ENCODE peak calls at places on chromosomes 12 and 14, in five cellular contexts. V is HCT116, S is lung, Z is heart left ventricle, W is astrocyte of the spinal cord. Q is an unnamed sample.

GRCh38 chr12:89247962-89248361 is 104.3 kb downstream of the DUSP6 start:
- DNase-seq in V (no peak), S (no peak), Z (no peak), W (no peak), Q (no peak)

GRCh38 chr14:50231475-50232275 is at the start of gene SOS2:
- DNase-seq in V (peak), S (peak), Z (peak), W (peak), Q (peak)

GRCh38 chr14:99246536-99247083 is 25.4 kb downstream of the BCL11B start:
- DNase-seq in V (no peak), S (no peak), Z (no peak), W (no peak), Q (no peak)

GRCh38 chr12:53927220-53928029 is 11.2 kb upstream of the HOXC13 start:
- DNase-seq in V (no peak), S (no peak), Z (no peak), W (no peak), Q (no peak)

GRCh38 chr12:6771091-6771495 is 1.2 kb upstream of the LAG3 start:
- DNase-seq in V (no peak), S (no peak), Z (no peak), W (no peak), Q (peak)

GRCh38 chr12:12872139-12872933 is 19.0 kb upstream of the GPRC5A start:
- DNase-seq in V (peak), S (peak), Z (no peak), W (peak), Q (no peak)

GRCh38 chr12:108712164-108712924 is 19.0 kb downstream of the CORO1C start:
- DNase-seq in V (no peak), S (no peak), Z (no peak), W (no peak), Q (no peak)

GRCh38 chr12:12896261-12896660 is 4.9 kb downstream of the GPRC5A start:
- DNase-seq in V (no peak), S (no peak), Z (no peak), W (peak), Q (no peak)

GRCh38 chr12:4703676-4704075 is 16.5 kb upstream of the GALNT8 start:
- DNase-seq in V (no peak), S (no peak), Z (no peak), W (no peak), Q (no peak)

GRCh38 chr12:121806556-121807308 is 2.9 kb downstream of the SETD1B start:
- DNase-seq in V (no peak), S (no peak), Z (no peak), W (peak), Q (no peak)

GRCh38 chr12:90790747-90791146 is 164.2 kb downstream of the CCER1 start:
- DNase-seq in V (no peak), S (no peak), Z (no peak), W (no peak), Q (no peak)

GRCh38 chr14:26870722-26871121 is 272.9 kb upstream of the NOVA1 start:
- DNase-seq in V (no peak), S (no peak), Z (no peak), W (no peak), Q (no peak)

GRCh38 chr12:38903596-38903995 is 1.8 kb downstream of the CPNE8 start:
- DNase-seq in V (no peak), S (no peak), Z (no peak), W (no peak), Q (no peak)

GRCh38 chr12:38905480-38906351 is at the start of gene CPNE8:
- DNase-seq in V (peak), S (peak), Z (peak), W (peak), Q (peak)

GRCh38 chr12:38907171-38907923 is 2.0 kb upstream of the CPNE8 start:
- DNase-seq in V (no peak), S (no peak), Z (no peak), W (no peak), Q (no peak)

GRCh38 chr12:38904932-38905479 is 385 bp downstream of the CPNE8 start:
- DNase-seq in V (peak), S (peak), Z (peak), W (peak), Q (peak)

DNA sequence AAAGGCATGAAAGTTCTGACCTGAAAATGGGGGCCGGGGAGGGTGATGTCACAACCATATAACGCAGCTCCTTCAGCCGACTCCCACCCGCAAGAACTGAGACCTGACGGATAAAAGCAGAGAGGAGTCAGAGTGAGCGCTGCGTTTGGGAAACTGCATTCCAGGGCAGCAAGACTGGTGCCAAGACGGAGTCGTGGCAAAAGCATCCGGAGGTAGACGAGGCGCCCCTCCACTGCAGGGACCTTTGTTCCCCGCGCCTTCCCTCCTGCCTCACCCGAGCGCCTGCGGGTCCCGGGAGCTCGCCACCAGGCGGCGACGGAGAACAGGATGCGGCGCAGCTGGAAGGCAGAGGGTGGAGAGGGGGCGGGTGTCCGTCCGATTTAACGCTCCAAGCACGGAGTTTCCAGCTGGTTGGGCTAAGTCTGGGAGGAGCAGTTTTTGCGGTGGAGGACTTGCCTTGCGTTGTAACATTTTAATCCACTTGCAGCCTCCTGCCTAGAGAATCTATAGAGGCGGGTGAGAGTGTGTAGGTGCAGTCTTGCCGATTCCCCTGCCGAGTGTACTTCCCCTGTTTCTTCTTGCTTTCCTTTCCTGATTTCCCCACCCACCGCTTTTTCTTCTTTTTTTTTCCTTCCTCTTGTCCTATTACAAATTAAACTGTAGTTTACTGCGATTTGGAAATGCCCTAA is 1.2 kb upstream of the CPNE8 start:
- DNase-seq in V (peak), S (peak), Z (peak), W (peak), Q (peak)
- TF ChIP-seq CTCF in V (peak), S (peak), Z (peak), W (peak), Q (peak)

GRCh38 chr12:48717252-48717695 is 767 bp upstream of the CCNT1 start:
- DNase-seq in V (no peak), S (no peak), Z (no peak), W (peak), Q (no peak)
- TF ChIP-seq CTCF in V (no peak), S (no peak), Z (no peak), W (no peak), Q (no peak)

DNA sequence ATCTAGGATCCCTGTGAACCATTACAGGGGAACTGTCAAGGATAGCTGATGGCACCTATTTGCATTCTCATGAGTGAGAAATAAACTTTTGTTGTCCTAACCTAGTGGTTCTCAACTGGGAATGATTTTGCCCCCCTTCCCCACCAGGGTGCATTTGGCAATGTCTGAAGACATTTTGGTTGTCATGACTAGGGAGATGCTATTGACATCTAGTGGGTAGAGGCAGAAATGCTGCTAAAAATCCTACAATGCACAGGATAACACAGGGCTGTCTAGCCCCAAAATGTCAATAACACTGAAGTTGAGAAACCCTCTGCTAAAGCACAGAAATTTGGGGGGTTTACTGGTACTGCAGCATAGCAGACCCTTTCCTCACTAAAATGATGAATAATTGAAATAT is 140.9 kb upstream of the SRRM4 start:
- DNase-seq in V (no peak), S (no peak), Z (no peak), W (no peak), Q (no peak)
- TF ChIP-seq CTCF in V (peak), S (no peak), Z (no peak), W (no peak), Q (no peak)

GRCh38 chr12:78447373-78447772 is 417.2 kb upstream of the SYT1 start:
- DNase-seq in V (no peak), S (no peak), Z (no peak), W (no peak), Q (no peak)

GRCh38 chr12:78446555-78446954 is 418.0 kb upstream of the SYT1 start:
- DNase-seq in V (no peak), S (no peak), Z (no peak), W (no peak), Q (no peak)

GRCh38 chr12:78439666-78440065 is 424.9 kb upstream of the SYT1 start:
- DNase-seq in V (no peak), S (no peak), Z (no peak), W (no peak), Q (peak)

GRCh38 chr12:78441737-78442453 is 422.7 kb upstream of the SYT1 start:
- DNase-seq in V (no peak), S (no peak), Z (no peak), W (no peak), Q (no peak)

GRCh38 chr12:78442454-78442801 is 422.1 kb upstream of the SYT1 start:
- DNase-seq in V (no peak), S (no peak), Z (no peak), W (peak), Q (no peak)
- TF ChIP-seq CTCF in V (no peak), S (no peak), Z (no peak), W (no peak), Q (no peak)

GRCh38 chr14:88792572-88793258 is at the start of gene EML5:
- DNase-seq in V (peak), S (peak), Z (peak), W (peak), Q (peak)
- TF ChIP-seq CTCF in V (peak), S (no peak), Z (peak), W (peak), Q (peak)

GRCh38 chr14:24392327-24393098 is 6.3 kb upstream of the NYNRIN start:
- DNase-seq in V (peak), S (no peak), Z (no peak), W (peak), Q (no peak)
- TF ChIP-seq CTCF in V (peak), S (no peak), Z (no peak), W (peak), Q (no peak)

DNA sequence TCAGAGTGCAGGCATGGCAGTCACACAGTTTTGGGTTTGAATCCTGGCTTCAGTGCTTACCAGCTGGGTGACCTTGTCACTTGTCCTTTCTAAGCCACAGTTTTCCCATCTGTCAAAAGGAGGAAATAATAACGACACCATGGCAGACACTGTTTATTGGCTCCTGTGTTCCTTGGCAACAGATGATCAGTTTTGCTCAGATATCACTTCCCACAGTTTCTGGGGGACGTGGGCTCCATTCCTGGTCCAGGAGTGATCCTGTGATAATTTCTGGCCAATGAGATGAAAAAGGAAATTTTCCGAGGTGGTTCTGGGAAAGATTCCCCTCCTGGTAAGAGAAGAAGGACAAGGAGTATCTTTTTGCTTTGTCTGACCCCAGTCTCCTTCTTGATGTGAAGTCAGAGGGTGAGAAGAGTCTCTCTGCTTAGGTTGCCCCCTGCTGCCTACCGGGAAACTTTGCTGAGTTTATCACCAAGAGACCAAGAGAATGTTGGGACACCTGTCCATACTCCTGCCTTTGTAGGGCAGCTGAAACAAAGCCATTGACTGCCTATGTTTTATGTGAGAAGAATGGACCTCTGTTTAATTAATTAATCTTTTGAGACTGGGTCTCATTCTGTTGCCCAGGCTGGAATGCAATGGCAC is 178.9 kb upstream of the NRXN3 start:
- DNase-seq in V (no peak), S (no peak), Z (no peak), W (no peak), Q (no peak)
- TF ChIP-seq CTCF in V (peak), S (no peak), Z (peak), W (no peak), Q (no peak)

DNA sequence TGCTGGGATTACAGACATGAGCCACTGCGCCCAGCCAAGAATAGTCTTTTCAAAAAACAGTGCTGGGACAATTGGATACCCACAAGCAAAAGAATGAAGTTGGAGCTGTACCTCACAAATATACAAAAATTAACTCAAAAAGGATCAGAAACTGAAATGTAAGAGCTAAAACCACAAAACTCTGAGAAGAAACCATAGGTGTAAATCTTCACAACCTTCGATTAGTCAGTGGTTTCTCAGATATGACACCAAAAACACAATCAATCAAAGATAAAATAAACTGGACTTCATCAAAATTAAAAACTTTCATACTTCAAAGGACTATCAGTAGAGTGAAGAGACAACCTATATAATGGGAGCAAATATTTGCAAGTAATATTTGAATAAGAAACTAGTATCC is 35.3 kb downstream of the SLC25A47 start:
- DNase-seq in V (no peak), S (no peak), Z (no peak), W (no peak), Q (no peak)
- TF ChIP-seq CTCF in V (no peak), S (no peak), Z (no peak), W (no peak), Q (no peak)

DNA sequence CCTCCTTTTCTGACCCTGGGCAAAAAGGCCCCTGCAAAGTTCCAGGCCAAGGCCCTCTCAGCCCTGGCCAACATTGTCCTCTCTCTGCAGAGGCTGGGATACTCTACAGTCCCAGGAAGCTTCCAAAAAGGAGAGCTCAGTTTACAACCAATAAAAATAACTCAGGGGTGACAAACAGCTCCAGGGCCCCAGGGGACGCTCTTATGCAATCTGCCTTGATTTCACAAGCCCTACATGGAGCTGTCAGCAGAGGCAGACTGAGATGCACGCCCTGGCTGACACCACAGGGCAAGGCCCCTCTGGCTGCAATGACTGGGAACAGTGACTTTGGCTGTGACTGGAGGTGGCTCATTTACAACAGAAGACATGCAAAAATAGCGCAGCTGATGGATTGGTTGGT is 129.0 kb upstream of the MED13L start:
- DNase-seq in V (peak), S (peak), Z (peak), W (no peak), Q (no peak)
- TF ChIP-seq CTCF in V (no peak), S (no peak), Z (peak), W (no peak), Q (no peak)

GRCh38 chr12:2890001-2890387 is 697 bp upstream of the TULP3 start:
- DNase-seq in V (no peak), S (no peak), Z (no peak), W (no peak), Q (no peak)

GRCh38 chr12:2891240-2892053 is 756 bp downstream of the TULP3 start:
- DNase-seq in V (no peak), S (peak), Z (peak), W (peak), Q (peak)

GRCh38 chr12:2892246-2892645 is 1.6 kb downstream of the TULP3 start:
- DNase-seq in V (no peak), S (no peak), Z (no peak), W (no peak), Q (no peak)

GRCh38 chr12:2893007-2893406 is 2.3 kb downstream of the TULP3 start:
- DNase-seq in V (no peak), S (no peak), Z (no peak), W (peak), Q (no peak)

GRCh38 chr12:2890388-2891239 is at the start of gene TULP3:
- DNase-seq in V (peak), S (peak), Z (peak), W (peak), Q (peak)
- TF ChIP-seq CTCF in V (no peak), S (peak), Z (peak), W (peak), Q (no peak)